ENCODE peak calls at places on chromosomes 2 and 18, in four cellular contexts. W, E, J and I are unnamed samples.

GRCh38 chr2:163465440-163465839 is 270.4 kb downstream of the FIGN start:
- DNase-seq in W (no peak), E (no peak), J (no peak), I (no peak)

GRCh38 chr2:23803275-23803964 is 123.5 kb downstream of the ATAD2B start:
- DNase-seq in W (no peak), E (no peak), J (no peak), I (no peak)

GRCh38 chr2:158997037-158997785 is 28.8 kb downstream of the TANC1 start:
- DNase-seq in W (no peak), E (no peak), J (no peak), I (no peak)

GRCh38 chr2:149388120-149388816 is 57.9 kb downstream of the LYPD6 start:
- DNase-seq in W (no peak), E (no peak), J (no peak), I (no peak)

GRCh38 chr18:61896767-61897166 is 4.0 kb upstream of the RNF152 start:
- DNase-seq in W (peak), E (no peak), J (peak), I (no peak)

GRCh38 chr2:74845217-74845751 is 11.4 kb downstream of the HK2 start:
- DNase-seq in W (peak), E (peak), J (peak), I (no peak)

GRCh38 chr2:234741976-234742375 is 209.8 kb upstream of the SH3BP4 start:
- DNase-seq in W (no peak), E (no peak), J (no peak), I (no peak)

GRCh38 chr2:105338020-105338385 is 663 bp downstream of the C2orf49 start:
- DNase-seq in W (no peak), E (no peak), J (no peak), I (no peak)

GRCh38 chr2:149991576-149991975 is 404.0 kb upstream of the MMADHC start:
- DNase-seq in W (no peak), E (no peak), J (no peak), I (no peak)

GRCh38 chr18:46054956-46055831 is 16.9 kb downstream of the PSTPIP2 start:
- DNase-seq in W (no peak), E (no peak), J (no peak), I (no peak)

GRCh38 chr2:53188846-53189245 is 578.8 kb upstream of the CHAC2 start:
- DNase-seq in W (no peak), E (no peak), J (no peak), I (no peak)

GRCh38 chr2:47782557-47783490 is at the start of gene MSH6:
- DNase-seq in W (peak), E (peak), J (peak), I (peak)

GRCh38 chr2:152613235-152613634 is 104.0 kb downstream of the PRPF40A start:
- DNase-seq in W (no peak), E (no peak), J (no peak), I (no peak)

GRCh38 chr18:9428301-9428706 is 47.0 kb upstream of the RALBP1 start:
- DNase-seq in W (no peak), E (no peak), J (no peak), I (no peak)

GRCh38 chr2:39513641-39514094 is 76.6 kb upstream of the MAP4K3 start:
- DNase-seq in W (peak), E (peak), J (no peak), I (peak)

DNA sequence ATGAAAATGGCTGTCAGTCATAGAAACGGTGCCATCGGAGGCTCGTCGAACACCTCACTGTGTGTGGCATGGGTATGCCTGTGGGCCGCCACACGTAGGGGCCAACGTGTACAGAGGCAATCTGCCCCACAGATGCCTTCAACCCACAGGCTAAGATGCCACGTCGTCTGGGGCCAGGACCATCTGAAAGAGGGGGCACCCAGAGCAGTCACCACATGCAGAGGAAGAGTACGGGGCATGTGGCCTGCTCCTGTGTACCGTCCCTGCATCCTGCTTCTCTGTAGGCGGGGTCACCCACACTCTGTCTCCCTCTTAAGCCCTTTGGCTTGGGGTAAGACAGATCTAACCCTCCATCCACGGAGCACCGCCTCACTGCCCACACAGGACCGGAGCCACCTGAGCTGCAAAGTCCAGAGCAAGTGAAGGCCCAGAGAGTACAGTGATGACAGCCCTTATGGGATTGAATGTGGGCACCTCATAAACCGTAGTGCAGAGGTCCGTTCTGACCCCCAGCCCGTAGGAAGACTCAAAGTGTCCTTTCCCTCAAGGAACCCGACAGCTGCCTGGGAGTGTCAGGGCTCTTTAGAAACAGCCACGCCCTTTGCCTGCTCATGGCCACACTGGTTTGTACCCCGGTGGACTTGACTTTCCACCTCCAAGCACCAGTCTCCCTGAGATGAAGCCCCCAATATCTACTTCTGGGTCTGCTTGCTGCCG is 66.2 kb downstream of the TWIST2 start:
- DNase-seq in W (no peak), E (peak), J (no peak), I (no peak)
- H3K27ac ChIP-seq in W (no peak), E (no peak), J (no peak), I (no peak)

DNA sequence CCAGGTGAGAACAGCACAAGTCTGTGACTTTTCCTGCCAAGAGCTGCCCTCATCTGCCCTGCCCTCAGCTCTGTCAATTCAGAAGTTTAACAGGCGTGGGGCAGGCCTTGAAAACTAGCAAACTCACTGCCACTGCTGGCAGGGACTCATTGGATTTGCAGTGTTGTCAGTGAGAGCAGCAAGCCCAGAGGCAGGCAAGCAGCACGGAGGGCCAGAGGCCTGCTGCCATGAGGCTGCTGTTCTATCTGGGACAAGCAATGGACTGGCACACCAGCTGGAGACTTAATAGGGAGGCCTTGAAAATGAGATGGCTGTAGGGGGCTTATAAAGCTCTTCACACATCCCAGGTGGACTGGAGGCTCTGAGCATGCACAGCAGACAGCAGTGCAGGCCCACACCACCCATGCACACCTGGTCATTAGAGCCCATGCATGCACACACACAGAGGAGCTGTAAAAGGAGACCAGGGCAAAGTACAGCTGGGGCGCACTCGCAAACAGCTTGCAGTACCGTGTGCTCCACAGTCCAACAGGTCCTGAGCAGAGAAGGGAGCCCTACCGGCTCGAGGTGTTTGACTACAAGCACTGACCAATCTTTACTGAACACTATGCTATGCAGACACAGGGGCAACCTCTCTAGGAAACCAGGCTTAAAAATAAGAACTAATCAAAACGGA is 28.7 kb downstream of the MGAT4A start:
- DNase-seq in W (peak), E (peak), J (peak), I (peak)
- H3K27ac ChIP-seq in W (peak), E (peak), J (peak), I (no peak)

DNA sequence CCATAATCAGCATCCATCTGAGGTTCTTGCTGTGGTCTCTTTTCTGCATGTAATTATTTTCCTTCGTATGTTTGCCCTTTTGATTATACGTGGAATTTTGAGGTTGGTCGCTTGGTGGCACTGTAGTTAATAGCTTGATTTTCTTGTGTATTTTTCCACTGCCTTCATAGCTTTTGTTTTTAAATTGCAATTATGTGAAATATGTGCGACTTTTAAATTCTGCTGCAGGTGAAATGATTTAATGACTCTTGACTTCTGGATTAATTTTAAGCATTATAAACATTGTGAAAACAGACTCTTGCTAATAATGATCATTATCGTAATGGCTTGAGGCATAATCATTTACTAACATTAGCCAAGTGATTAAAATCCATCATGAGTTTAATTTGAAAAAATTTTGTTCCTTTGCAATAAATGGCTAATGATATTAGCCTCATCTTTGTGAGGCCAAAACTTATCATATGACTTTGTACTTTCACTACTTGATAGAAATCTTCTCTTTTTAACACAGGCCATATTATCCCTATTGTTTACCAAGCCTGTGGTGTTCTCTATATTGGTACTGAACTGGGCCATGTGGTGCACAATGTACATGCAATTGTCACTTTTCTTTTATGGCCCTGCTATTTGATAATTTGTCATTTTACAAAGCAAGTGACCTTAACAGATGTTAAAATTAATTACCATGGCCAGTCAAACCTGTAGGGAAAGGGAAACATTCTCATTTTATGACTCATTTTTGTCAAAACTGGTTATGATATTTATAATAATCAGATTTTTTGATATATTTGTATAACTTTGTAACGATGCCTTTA is 62.8 kb upstream of the NEUROD1 start:
- DNase-seq in W (peak), E (no peak), J (peak), I (no peak)
- H3K27ac ChIP-seq in W (peak), E (no peak), J (no peak), I (no peak)

DNA sequence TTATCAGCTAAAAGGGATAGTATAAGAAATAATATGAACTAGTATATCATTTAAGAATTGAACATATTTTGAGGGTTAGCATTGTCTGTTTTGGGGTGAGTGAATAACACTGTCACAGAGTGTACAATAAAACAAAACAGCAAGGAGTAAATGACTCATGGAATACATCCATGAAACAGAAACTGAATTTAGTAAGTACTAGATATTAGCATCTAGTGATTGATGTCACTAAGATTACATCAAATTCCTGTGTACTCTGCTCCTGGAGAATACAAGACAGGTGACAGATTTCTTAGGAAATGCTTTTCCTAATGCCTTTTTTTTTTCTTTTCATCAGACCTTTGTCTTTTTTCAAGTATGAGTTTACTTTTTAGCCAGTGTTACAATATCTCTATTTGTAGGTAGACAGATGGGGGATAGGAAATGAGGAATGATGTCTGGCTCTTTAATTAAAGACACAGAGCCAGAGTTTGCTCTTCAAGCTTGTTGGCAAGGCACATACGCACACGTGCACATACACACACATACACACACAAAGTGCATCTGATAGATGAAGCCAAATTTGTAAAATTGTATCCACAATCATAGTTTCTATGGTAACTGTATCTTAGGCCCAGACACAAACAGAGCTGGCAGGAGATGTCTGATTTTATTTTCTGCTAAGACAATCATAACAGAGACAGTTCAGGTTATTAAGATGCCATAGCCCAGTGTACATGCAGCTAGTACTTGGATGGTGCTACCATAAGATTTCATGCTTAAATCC is 138.2 kb upstream of the NRP2 start:
- DNase-seq in W (no peak), E (no peak), J (no peak), I (no peak)
- H3K27ac ChIP-seq in W (no peak), E (no peak), J (no peak), I (no peak)

GRCh38 chr2:11891028-11891427 is 144.6 kb downstream of the LPIN1 start:
- DNase-seq in W (no peak), E (no peak), J (no peak), I (no peak)
- H3K27ac ChIP-seq in W (no peak), E (no peak), J (no peak), I (no peak)